ENCODE peak calls at places on chromosomes 11 and 22, in nine cellular contexts. One of them, this sample, is unnamed.

GRCh38 chr11:809287-810039 is at the start of gene RPLP2:
- DNase-seq in Caki2: peak; percentile 97
- DNase-seq in activated T-helper 1 cell treated with Interleukin-2 at 50 U/mL for 16 hours: peak; percentile 96
- DNase-seq in right cardiac atrium: peak; percentile 100
- DNase-seq in stimulated activated CD4-positive, alpha-beta T cell treated with anti-CD3 and anti-CD28 coated beads, Interleukin-12 subunit alpha, Interleukin-12 subunit beta, amount 100 ng/mL, for 24 hours: peak; percentile 97
- DNase-seq in A172: peak; percentile 96
- DNase-seq in chondrocyte: no peak
- DNase-seq in sigmoid colon: peak; percentile 99
- DNase-seq in naive thymus-derived CD8-positive, alpha-beta T cell: peak; percentile 98
- DNase-seq in this sample: peak; percentile 99

GRCh38 chr11:20131744-20132666 is 28.3 kb downstream of the DBX1 start:
- DNase-seq in Caki2: peak; percentile 30
- DNase-seq in activated T-helper 1 cell treated with Interleukin-2 at 50 U/mL for 16 hours: no peak
- DNase-seq in right cardiac atrium: peak; percentile 80
- DNase-seq in stimulated activated CD4-positive, alpha-beta T cell treated with anti-CD3 and anti-CD28 coated beads, Interleukin-12 subunit alpha, Interleukin-12 subunit beta, amount 100 ng/mL, for 24 hours: no peak
- DNase-seq in A172: peak; percentile 38
- DNase-seq in chondrocyte: no peak
- DNase-seq in sigmoid colon: peak; percentile 85
- DNase-seq in naive thymus-derived CD8-positive, alpha-beta T cell: peak; percentile 35
- DNase-seq in this sample: peak; percentile 71

GRCh38 chr11:34033399-34033798 is 18.1 kb upstream of the CAPRIN1 start:
- DNase-seq in Caki2: no peak
- DNase-seq in activated T-helper 1 cell treated with Interleukin-2 at 50 U/mL for 16 hours: no peak
- DNase-seq in right cardiac atrium: no peak
- DNase-seq in stimulated activated CD4-positive, alpha-beta T cell treated with anti-CD3 and anti-CD28 coated beads, Interleukin-12 subunit alpha, Interleukin-12 subunit beta, amount 100 ng/mL, for 24 hours: no peak
- DNase-seq in A172: no peak
- DNase-seq in chondrocyte: no peak
- DNase-seq in sigmoid colon: no peak
- DNase-seq in naive thymus-derived CD8-positive, alpha-beta T cell: no peak
- DNase-seq in this sample: no peak

GRCh38 chr11:3051435-3052108 is 5.7 kb downstream of the CARS1 start:
- DNase-seq in Caki2: no peak
- DNase-seq in activated T-helper 1 cell treated with Interleukin-2 at 50 U/mL for 16 hours: no peak
- DNase-seq in right cardiac atrium: peak; percentile 13
- DNase-seq in stimulated activated CD4-positive, alpha-beta T cell treated with anti-CD3 and anti-CD28 coated beads, Interleukin-12 subunit alpha, Interleukin-12 subunit beta, amount 100 ng/mL, for 24 hours: no peak
- DNase-seq in A172: no peak
- DNase-seq in chondrocyte: no peak
- DNase-seq in sigmoid colon: no peak
- DNase-seq in naive thymus-derived CD8-positive, alpha-beta T cell: no peak
- DNase-seq in this sample: no peak

GRCh38 chr11:33996498-33997454 is 54.8 kb upstream of the CAPRIN1 start:
- DNase-seq in Caki2: peak; percentile 40
- DNase-seq in activated T-helper 1 cell treated with Interleukin-2 at 50 U/mL for 16 hours: peak; percentile 48
- DNase-seq in right cardiac atrium: peak; percentile 71
- DNase-seq in stimulated activated CD4-positive, alpha-beta T cell treated with anti-CD3 and anti-CD28 coated beads, Interleukin-12 subunit alpha, Interleukin-12 subunit beta, amount 100 ng/mL, for 24 hours: peak; percentile 35
- DNase-seq in A172: peak; percentile 86
- DNase-seq in chondrocyte: no peak
- DNase-seq in sigmoid colon: peak; percentile 74
- DNase-seq in naive thymus-derived CD8-positive, alpha-beta T cell: peak; percentile 76
- DNase-seq in this sample: peak; percentile 79

GRCh38 chr11:62088331-62088933 is 35.4 kb upstream of the INCENP start:
- DNase-seq in Caki2: peak; percentile 6
- DNase-seq in activated T-helper 1 cell treated with Interleukin-2 at 50 U/mL for 16 hours: no peak
- DNase-seq in right cardiac atrium: no peak
- DNase-seq in stimulated activated CD4-positive, alpha-beta T cell treated with anti-CD3 and anti-CD28 coated beads, Interleukin-12 subunit alpha, Interleukin-12 subunit beta, amount 100 ng/mL, for 24 hours: no peak
- DNase-seq in A172: no peak
- DNase-seq in chondrocyte: no peak
- DNase-seq in sigmoid colon: no peak
- DNase-seq in naive thymus-derived CD8-positive, alpha-beta T cell: no peak
- DNase-seq in this sample: no peak

GRCh38 chr11:126948563-126948962 is 52.0 kb downstream of the KIRREL3 start:
- DNase-seq in Caki2: no peak
- DNase-seq in activated T-helper 1 cell treated with Interleukin-2 at 50 U/mL for 16 hours: no peak
- DNase-seq in right cardiac atrium: no peak
- DNase-seq in stimulated activated CD4-positive, alpha-beta T cell treated with anti-CD3 and anti-CD28 coated beads, Interleukin-12 subunit alpha, Interleukin-12 subunit beta, amount 100 ng/mL, for 24 hours: no peak
- DNase-seq in A172: no peak
- DNase-seq in chondrocyte: no peak
- DNase-seq in sigmoid colon: no peak
- DNase-seq in naive thymus-derived CD8-positive, alpha-beta T cell: no peak
- DNase-seq in this sample: no peak

GRCh38 chr11:77387701-77388100 is 86.2 kb downstream of the PAK1 start:
- DNase-seq in Caki2: no peak
- DNase-seq in activated T-helper 1 cell treated with Interleukin-2 at 50 U/mL for 16 hours: no peak
- DNase-seq in right cardiac atrium: no peak
- DNase-seq in stimulated activated CD4-positive, alpha-beta T cell treated with anti-CD3 and anti-CD28 coated beads, Interleukin-12 subunit alpha, Interleukin-12 subunit beta, amount 100 ng/mL, for 24 hours: no peak
- DNase-seq in A172: no peak
- DNase-seq in chondrocyte: no peak
- DNase-seq in sigmoid colon: no peak
- DNase-seq in naive thymus-derived CD8-positive, alpha-beta T cell: no peak
- DNase-seq in this sample: no peak

GRCh38 chr11:1219836-1220810 is 2.7 kb upstream of the MUC5B start:
- DNase-seq in Caki2: no peak
- DNase-seq in activated T-helper 1 cell treated with Interleukin-2 at 50 U/mL for 16 hours: no peak
- DNase-seq in right cardiac atrium: peak; percentile 41
- DNase-seq in stimulated activated CD4-positive, alpha-beta T cell treated with anti-CD3 and anti-CD28 coated beads, Interleukin-12 subunit alpha, Interleukin-12 subunit beta, amount 100 ng/mL, for 24 hours: no peak
- DNase-seq in A172: no peak
- DNase-seq in chondrocyte: peak; percentile 90
- DNase-seq in sigmoid colon: peak; percentile 63
- DNase-seq in naive thymus-derived CD8-positive, alpha-beta T cell: no peak
- DNase-seq in this sample: no peak

GRCh38 chr11:118618991-118619375 is 11.6 kb downstream of the PHLDB1 start:
- DNase-seq in Caki2: peak; percentile 38
- DNase-seq in activated T-helper 1 cell treated with Interleukin-2 at 50 U/mL for 16 hours: no peak
- DNase-seq in right cardiac atrium: peak; percentile 88
- DNase-seq in stimulated activated CD4-positive, alpha-beta T cell treated with anti-CD3 and anti-CD28 coated beads, Interleukin-12 subunit alpha, Interleukin-12 subunit beta, amount 100 ng/mL, for 24 hours: no peak
- DNase-seq in A172: peak; percentile 89
- DNase-seq in chondrocyte: peak; percentile 88
- DNase-seq in sigmoid colon: peak; percentile 82
- DNase-seq in naive thymus-derived CD8-positive, alpha-beta T cell: no peak
- DNase-seq in this sample: no peak

GRCh38 chr22:20427104-20427944 is 10.3 kb downstream of the SCARF2 start:
- DNase-seq in Caki2: no peak
- DNase-seq in activated T-helper 1 cell treated with Interleukin-2 at 50 U/mL for 16 hours: no peak
- DNase-seq in right cardiac atrium: no peak
- DNase-seq in stimulated activated CD4-positive, alpha-beta T cell treated with anti-CD3 and anti-CD28 coated beads, Interleukin-12 subunit alpha, Interleukin-12 subunit beta, amount 100 ng/mL, for 24 hours: no peak
- DNase-seq in A172: no peak
- DNase-seq in chondrocyte: peak; percentile 73
- DNase-seq in sigmoid colon: no peak
- DNase-seq in naive thymus-derived CD8-positive, alpha-beta T cell: no peak
- DNase-seq in this sample: no peak

GRCh38 chr22:33337524-33337923 is 279.3 kb upstream of the SYN3 start:
- DNase-seq in Caki2: peak; percentile 73
- DNase-seq in activated T-helper 1 cell treated with Interleukin-2 at 50 U/mL for 16 hours: no peak
- DNase-seq in right cardiac atrium: no peak
- DNase-seq in stimulated activated CD4-positive, alpha-beta T cell treated with anti-CD3 and anti-CD28 coated beads, Interleukin-12 subunit alpha, Interleukin-12 subunit beta, amount 100 ng/mL, for 24 hours: no peak
- DNase-seq in A172: no peak
- DNase-seq in chondrocyte: no peak
- DNase-seq in sigmoid colon: no peak
- DNase-seq in naive thymus-derived CD8-positive, alpha-beta T cell: no peak
- DNase-seq in this sample: no peak

GRCh38 chr11:69156673-69157155 is 979 bp downstream of the SMIM38 start:
- DNase-seq in Caki2: no peak
- DNase-seq in activated T-helper 1 cell treated with Interleukin-2 at 50 U/mL for 16 hours: no peak
- DNase-seq in right cardiac atrium: peak; percentile 64
- DNase-seq in stimulated activated CD4-positive, alpha-beta T cell treated with anti-CD3 and anti-CD28 coated beads, Interleukin-12 subunit alpha, Interleukin-12 subunit beta, amount 100 ng/mL, for 24 hours: no peak
- DNase-seq in A172: no peak
- DNase-seq in chondrocyte: no peak
- DNase-seq in sigmoid colon: no peak
- DNase-seq in naive thymus-derived CD8-positive, alpha-beta T cell: no peak
- DNase-seq in this sample: no peak

GRCh38 chr11:124108158-124108557 is 7.1 kb upstream of the VWA5A start:
- DNase-seq in Caki2: peak; percentile 14
- DNase-seq in activated T-helper 1 cell treated with Interleukin-2 at 50 U/mL for 16 hours: no peak
- DNase-seq in right cardiac atrium: no peak
- DNase-seq in stimulated activated CD4-positive, alpha-beta T cell treated with anti-CD3 and anti-CD28 coated beads, Interleukin-12 subunit alpha, Interleukin-12 subunit beta, amount 100 ng/mL, for 24 hours: no peak
- DNase-seq in A172: no peak
- DNase-seq in chondrocyte: no peak
- DNase-seq in sigmoid colon: no peak
- DNase-seq in naive thymus-derived CD8-positive, alpha-beta T cell: no peak
- DNase-seq in this sample: no peak

GRCh38 chr11:133681901-133682300 is 149.6 kb upstream of the OPCML start:
- DNase-seq in Caki2: no peak
- DNase-seq in activated T-helper 1 cell treated with Interleukin-2 at 50 U/mL for 16 hours: no peak
- DNase-seq in right cardiac atrium: no peak
- DNase-seq in stimulated activated CD4-positive, alpha-beta T cell treated with anti-CD3 and anti-CD28 coated beads, Interleukin-12 subunit alpha, Interleukin-12 subunit beta, amount 100 ng/mL, for 24 hours: no peak
- DNase-seq in A172: no peak
- DNase-seq in chondrocyte: no peak
- DNase-seq in sigmoid colon: no peak
- DNase-seq in naive thymus-derived CD8-positive, alpha-beta T cell: no peak
- DNase-seq in this sample: no peak

GRCh38 chr11:92225563-92226308 is 1.1 kb downstream of the FAT3 start:
- DNase-seq in Caki2: peak; percentile 32
- DNase-seq in activated T-helper 1 cell treated with Interleukin-2 at 50 U/mL for 16 hours: no peak
- DNase-seq in right cardiac atrium: peak; percentile 54
- DNase-seq in stimulated activated CD4-positive, alpha-beta T cell treated with anti-CD3 and anti-CD28 coated beads, Interleukin-12 subunit alpha, Interleukin-12 subunit beta, amount 100 ng/mL, for 24 hours: no peak
- DNase-seq in A172: no peak
- DNase-seq in chondrocyte: peak; percentile 91
- DNase-seq in sigmoid colon: peak; percentile 64
- DNase-seq in naive thymus-derived CD8-positive, alpha-beta T cell: no peak
- DNase-seq in this sample: no peak

GRCh38 chr11:112160452-112160851 is 3.4 kb downstream of the IL18 start:
- DNase-seq in Caki2: peak; percentile 28
- DNase-seq in activated T-helper 1 cell treated with Interleukin-2 at 50 U/mL for 16 hours: no peak
- DNase-seq in right cardiac atrium: no peak
- DNase-seq in stimulated activated CD4-positive, alpha-beta T cell treated with anti-CD3 and anti-CD28 coated beads, Interleukin-12 subunit alpha, Interleukin-12 subunit beta, amount 100 ng/mL, for 24 hours: no peak
- DNase-seq in A172: no peak
- DNase-seq in chondrocyte: no peak
- DNase-seq in sigmoid colon: no peak
- DNase-seq in naive thymus-derived CD8-positive, alpha-beta T cell: no peak
- DNase-seq in this sample: no peak

GRCh38 chr11:134724106-134724778 is 312.2 kb upstream of the B3GAT1 start:
- DNase-seq in Caki2: no peak
- DNase-seq in activated T-helper 1 cell treated with Interleukin-2 at 50 U/mL for 16 hours: no peak
- DNase-seq in right cardiac atrium: no peak
- DNase-seq in stimulated activated CD4-positive, alpha-beta T cell treated with anti-CD3 and anti-CD28 coated beads, Interleukin-12 subunit alpha, Interleukin-12 subunit beta, amount 100 ng/mL, for 24 hours: no peak
- DNase-seq in A172: no peak
- DNase-seq in chondrocyte: no peak
- DNase-seq in sigmoid colon: no peak
- DNase-seq in naive thymus-derived CD8-positive, alpha-beta T cell: no peak
- DNase-seq in this sample: no peak

This sample was measured in activated CD8-positive, alpha-beta memory T cell treated with anti-CD3 and anti-CD28 coated beads, Interleukin-2, amount 50 U/mL, for 48 hours.